ENCODE peak calls at places on chromosomes 3 and 15, in nine cellular contexts. Z is stimulated activated CD8-positive, alpha-beta memory T cell treated with anti-CD3 and anti-CD28 coated beads, Interleukin-15, amount 100 ng/mL, for 1 hour; T is effector CD4-positive, alpha-beta T cell; A is AML-193; B is cortex of kidney; S is hypothalamus; P is heart left ventricle; E is NCI-H82; F is iris pigment epithelial cell. J is an unnamed sample.

GRCh38 chr15:65979316-65979715 is 110.0 kb downstream of the RAB11A start:
- DNase-seq in Z (no peak), T (no peak), A (no peak), B (no peak), S (no peak), P (peak), E (peak), F (peak), J (no peak)

GRCh38 chr3:140579260-140579659 is 98.6 kb upstream of the TRIM42 start:
- DNase-seq in Z (no peak), T (no peak), A (no peak), B (no peak), S (no peak), P (no peak), E (no peak), F (no peak), J (no peak)

GRCh38 chr3:27613846-27614500 is 108.2 kb downstream of the EOMES start:
- DNase-seq in Z (no peak), T (no peak), A (no peak), B (no peak), S (no peak), P (no peak), E (no peak), F (peak), J (no peak)

GRCh38 chr3:169661567-169662214 is 1.8 kb downstream of the MECOM start:
- DNase-seq in Z (no peak), T (no peak), A (no peak), B (no peak), S (no peak), P (peak), E (peak), F (peak), J (no peak)

GRCh38 chr3:76765526-76765925 is 274.4 kb upstream of the ROBO2 start:
- DNase-seq in Z (no peak), T (no peak), A (no peak), B (no peak), S (no peak), P (no peak), E (no peak), F (no peak), J (no peak)

GRCh38 chr3:40895109-40895508 is 304.2 kb upstream of the CTNNB1 start:
- DNase-seq in Z (no peak), T (no peak), A (no peak), B (no peak), S (no peak), P (no peak), E (no peak), F (no peak), J (no peak)

GRCh38 chr15:70478251-70478990 is 284.9 kb downstream of the UACA start:
- DNase-seq in Z (no peak), T (no peak), A (no peak), B (no peak), S (no peak), P (peak), E (no peak), F (no peak), J (peak)

GRCh38 chr15:70480196-70480856 is 283.0 kb downstream of the UACA start:
- DNase-seq in Z (peak), T (peak), A (peak), B (no peak), S (no peak), P (no peak), E (no peak), F (no peak), J (no peak)

GRCh38 chr3:104526901-104527401 is 839.8 kb upstream of the ALCAM start:
- DNase-seq in Z (no peak), T (no peak), A (peak), B (no peak), S (no peak), P (no peak), E (no peak), F (no peak), J (no peak)

GRCh38 chr3:188624828-188625227 is 470.9 kb downstream of the LPP start:
- DNase-seq in Z (no peak), T (no peak), A (no peak), B (no peak), S (no peak), P (no peak), E (no peak), F (no peak), J (no peak)

GRCh38 chr3:137770066-137770805 is 6.1 kb downstream of the SOX14 start:
- DNase-seq in Z (no peak), T (no peak), A (no peak), B (no peak), S (no peak), P (no peak), E (no peak), F (no peak), J (no peak)

GRCh38 chr3:171282041-171282440 is 178.2 kb downstream of the TNIK start:
- DNase-seq in Z (no peak), T (no peak), A (no peak), B (no peak), S (no peak), P (no peak), E (no peak), F (peak), J (no peak)

GRCh38 chr3:57060089-57060829 is at the start of gene SPATA12:
- DNase-seq in Z (no peak), T (no peak), A (peak), B (no peak), S (no peak), P (peak), E (no peak), F (peak), J (no peak)

GRCh38 chr3:21237638-21238037 is 513.4 kb downstream of the ZNF385D start:
- DNase-seq in Z (no peak), T (no peak), A (no peak), B (no peak), S (no peak), P (no peak), E (no peak), F (peak), J (no peak)

GRCh38 chr3:62186967-62187366 is 186.4 kb downstream of the FEZF2 start:
- DNase-seq in Z (no peak), T (no peak), A (no peak), B (no peak), S (no peak), P (no peak), E (peak), F (peak), J (no peak)

GRCh38 chr15:56339594-56339993 is 25.6 kb upstream of the TEX9 start:
- DNase-seq in Z (no peak), T (no peak), A (no peak), B (no peak), S (no peak), P (no peak), E (peak), F (peak), J (no peak)

GRCh38 chr15:22811640-22812039 is 25.2 kb downstream of the NIPA1 start:
- DNase-seq in Z (no peak), T (no peak), A (no peak), B (no peak), S (peak), P (no peak), E (peak), F (peak), J (no peak)

GRCh38 chr15:61828008-61828407 is 232.2 kb downstream of the VPS13C start:
- DNase-seq in Z (no peak), T (no peak), A (no peak), B (no peak), S (no peak), P (no peak), E (peak), F (no peak), J (no peak)

GRCh38 chr3:194067949-194068362 is 68.0 kb upstream of the HES1 start:
- DNase-seq in Z (no peak), T (no peak), A (no peak), B (no peak), S (no peak), P (no peak), E (no peak), F (peak), J (no peak)

GRCh38 chr15:78063966-78064365 is 13.5 kb downstream of the TBC1D2B start:
- DNase-seq in Z (no peak), T (no peak), A (no peak), B (no peak), S (no peak), P (no peak), E (no peak), F (no peak), J (no peak)

GRCh38 chr3:149299938-149300791 is 33.3 kb downstream of the TM4SF18 start:
- DNase-seq in Z (no peak), T (no peak), A (peak), B (no peak), S (no peak), P (no peak), E (no peak), F (peak), J (no peak)

GRCh38 chr3:155382396-155383042 is 89.0 kb upstream of the STRIT1 start:
- DNase-seq in Z (no peak), T (no peak), A (peak), B (no peak), S (peak), P (peak), E (peak), F (peak), J (no peak)

GRCh38 chr3:127002195-127003174 is 19.6 kb downstream of the PLXNA1 start:
- DNase-seq in Z (no peak), T (no peak), A (no peak), B (no peak), S (no peak), P (peak), E (no peak), F (peak), J (no peak)

GRCh38 chr15:78216276-78217229 is 17.8 kb downstream of the ACSBG1 start:
- DNase-seq in Z (no peak), T (no peak), A (no peak), B (no peak), S (no peak), P (peak), E (no peak), F (no peak), J (no peak)

GRCh38 chr3:196842567-196843434 is 24.9 kb upstream of the SENP5 start:
- DNase-seq in Z (no peak), T (no peak), A (no peak), B (no peak), S (no peak), P (no peak), E (no peak), F (no peak), J (no peak)

GRCh38 chr15:57323806-57324589 is 52.3 kb upstream of the CGNL1 start:
- DNase-seq in Z (no peak), T (no peak), A (no peak), B (no peak), S (no peak), P (no peak), E (peak), F (peak), J (no peak)

GRCh38 chr15:23067416-23067815 is 28.0 kb upstream of the TUBGCP5 start:
- DNase-seq in Z (no peak), T (no peak), A (no peak), B (no peak), S (no peak), P (no peak), E (no peak), F (no peak), J (no peak)

GRCh38 chr3:136617123-136617700 is 135.0 kb downstream of the STAG1 start:
- DNase-seq in Z (no peak), T (no peak), A (peak), B (no peak), S (no peak), P (no peak), E (no peak), F (no peak), J (no peak)

GRCh38 chr15:43941555-43941954 is 114.8 kb downstream of the WDR76 start:
- DNase-seq in Z (no peak), T (no peak), A (no peak), B (no peak), S (no peak), P (no peak), E (no peak), F (no peak), J (no peak)

GRCh38 chr15:70473623-70474366 is 289.6 kb downstream of the UACA start:
- DNase-seq in Z (no peak), T (no peak), A (no peak), B (no peak), S (no peak), P (no peak), E (no peak), F (peak), J (no peak)

GRCh38 chr3:114231616-114232015 is 5.8 kb downstream of the ZNF80 start:
- DNase-seq in Z (peak), T (peak), A (no peak), B (no peak), S (no peak), P (no peak), E (no peak), F (no peak), J (peak)

GRCh38 chr15:76342382-76343201 is 6.0 kb downstream of the ISL2 start:
- DNase-seq in Z (no peak), T (no peak), A (no peak), B (no peak), S (no peak), P (no peak), E (no peak), F (no peak), J (no peak)

GRCh38 chr3:176867681-176868663 is 329.3 kb downstream of the TBL1XR1 start:
- DNase-seq in Z (no peak), T (no peak), A (no peak), B (no peak), S (no peak), P (no peak), E (peak), F (no peak), J (no peak)

GRCh38 chr3:56547486-56547885 is 9.5 kb upstream of the CCDC66 start:
- DNase-seq in Z (no peak), T (no peak), A (no peak), B (no peak), S (no peak), P (no peak), E (peak), F (peak), J (no peak)

GRCh38 chr3:6105187-6105586 is 755.7 kb upstream of the GRM7 start:
- DNase-seq in Z (no peak), T (no peak), A (no peak), B (no peak), S (no peak), P (no peak), E (no peak), F (no peak), J (no peak)

GRCh38 chr15:70212288-70212962 is 114.7 kb upstream of the TLE3 start:
- DNase-seq in Z (no peak), T (no peak), A (no peak), B (no peak), S (no peak), P (no peak), E (no peak), F (no peak), J (no peak)